ENCODE peak calls at places on chromosomes 2 and 18, in four cellular contexts. One of them, this sample, is unnamed.
A peak's percentile ranks its signal among the peaks of the same experiment; 100 is the strongest.

GRCh38 chr18:58863539-58864145 is 1.0 kb upstream of the ZNF532 start:
- DNase-seq in HCT116: no peak
- DNase-seq in HepG2: no peak
- DNase-seq in K562: no peak
- DNase-seq in this sample: no peak

GRCh38 chr18:23825978-23826405 is 136.7 kb downstream of the LAMA3 start:
- DNase-seq in HCT116: no peak
- DNase-seq in HepG2: no peak
- DNase-seq in K562: no peak
- DNase-seq in this sample: no peak

GRCh38 chr18:21345851-21346250 is 103.8 kb downstream of the GREB1L start:
- DNase-seq in HCT116: no peak
- DNase-seq in HepG2: no peak
- DNase-seq in K562: no peak
- DNase-seq in this sample: no peak

GRCh38 chr18:8049147-8049546 is 482.0 kb downstream of the PTPRM start:
- DNase-seq in HCT116: no peak
- DNase-seq in HepG2: no peak
- DNase-seq in K562: no peak
- DNase-seq in this sample: no peak

GRCh38 chr18:38790303-38790702 is 1224.7 kb upstream of the CELF4 start:
- DNase-seq in HCT116: no peak
- DNase-seq in HepG2: peak; percentile 2
- DNase-seq in K562: no peak
- DNase-seq in this sample: no peak

GRCh38 chr2:234797566-234798250 is 154.1 kb upstream of the SH3BP4 start:
- DNase-seq in HCT116: no peak
- DNase-seq in HepG2: no peak
- DNase-seq in K562: no peak
- DNase-seq in this sample: no peak

GRCh38 chr2:88638743-88639142 is 11.5 kb upstream of the EIF2AK3 start:
- DNase-seq in HCT116: no peak
- DNase-seq in HepG2: no peak
- DNase-seq in K562: no peak
- DNase-seq in this sample: no peak

GRCh38 chr2:105834931-105835330 is 90.2 kb downstream of the NCK2 start:
- DNase-seq in HCT116: no peak
- DNase-seq in HepG2: no peak
- DNase-seq in K562: no peak
- DNase-seq in this sample: no peak

GRCh38 chr2:169047253-169048250 is 16.4 kb upstream of the ABCB11 start:
- DNase-seq in HCT116: no peak
- DNase-seq in HepG2: no peak
- DNase-seq in K562: no peak
- DNase-seq in this sample: no peak

GRCh38 chr2:43138441-43138840 is 88.0 kb downstream of the ZFP36L2 start:
- DNase-seq in HCT116: no peak
- DNase-seq in HepG2: no peak
- DNase-seq in K562: no peak
- DNase-seq in this sample: no peak

GRCh38 chr2:127149384-127149783 is 42.4 kb upstream of the BIN1 start:
- DNase-seq in HCT116: no peak
- DNase-seq in HepG2: no peak
- DNase-seq in K562: no peak
- DNase-seq in this sample: no peak

GRCh38 chr2:99911711-99912110 is 230.7 kb downstream of the AFF3 start:
- DNase-seq in HCT116: no peak
- DNase-seq in HepG2: no peak
- DNase-seq in K562: no peak
- DNase-seq in this sample: no peak

GRCh38 chr18:11963991-11964484 is 17.3 kb upstream of the IMPA2 start:
- DNase-seq in HCT116: no peak
- DNase-seq in HepG2: no peak
- DNase-seq in K562: no peak
- DNase-seq in this sample: no peak

GRCh38 chr2:24454258-24454657 is 36.8 kb upstream of the NCOA1 start:
- DNase-seq in HCT116: no peak
- DNase-seq in HepG2: no peak
- DNase-seq in K562: no peak
- DNase-seq in this sample: no peak

GRCh38 chr2:126778561-126779285 is 120.0 kb upstream of the TEX51 start:
- DNase-seq in HCT116: no peak
- DNase-seq in HepG2: no peak
- DNase-seq in K562: no peak
- DNase-seq in this sample: no peak

GRCh38 chr18:68104036-68104435 is 587.5 kb upstream of the DSEL start:
- DNase-seq in HCT116: no peak
- DNase-seq in HepG2: no peak
- DNase-seq in K562: no peak
- DNase-seq in this sample: no peak

GRCh38 chr2:26767894-26768487 is 3.9 kb downstream of the SLC35F6 start:
- DNase-seq in HCT116: no peak
- DNase-seq in HepG2: no peak
- DNase-seq in K562: no peak
- DNase-seq in this sample: no peak

GRCh38 chr2:222074674-222075073 is 224.1 kb downstream of the PAX3 start:
- DNase-seq in HCT116: no peak
- DNase-seq in HepG2: no peak
- DNase-seq in K562: no peak
- DNase-seq in this sample: no peak

GRCh38 chr2:121210691-121211090 is 74.3 kb downstream of the TFCP2L1 start:
- DNase-seq in HCT116: peak; percentile 47
- DNase-seq in HepG2: no peak
- DNase-seq in K562: no peak
- DNase-seq in this sample: no peak

GRCh38 chr2:95276244-95276887 is 2.1 kb downstream of the PROM2 start:
- DNase-seq in HCT116: no peak
- DNase-seq in HepG2: no peak
- DNase-seq in K562: no peak
- DNase-seq in this sample: no peak

GRCh38 chr2:37588316-37588777 is 83.1 kb downstream of the CDC42EP3 start:
- DNase-seq in HCT116: peak; percentile 79
- DNase-seq in HepG2: no peak
- DNase-seq in K562: no peak
- DNase-seq in this sample: no peak

GRCh38 chr2:29129586-29130281 is 14.5 kb downstream of the CLIP4 start:
- DNase-seq in HCT116: no peak
- DNase-seq in HepG2: no peak
- DNase-seq in K562: no peak
- DNase-seq in this sample: no peak

GRCh38 chr2:127927415-127927814 is 41.7 kb upstream of the AMMECR1L start:
- DNase-seq in HCT116: no peak
- DNase-seq in HepG2: no peak
- DNase-seq in K562: no peak
- DNase-seq in this sample: no peak

GRCh38 chr18:774811-775210 is 37.2 kb downstream of the YES1 start:
- DNase-seq in HCT116: no peak
- DNase-seq in HepG2: peak; percentile 60
- DNase-seq in K562: no peak
- DNase-seq in this sample: no peak

GRCh38 chr18:778194-779007 is 33.6 kb downstream of the YES1 start:
- DNase-seq in HCT116: no peak
- DNase-seq in HepG2: peak; percentile 22
- DNase-seq in K562: no peak
- DNase-seq in this sample: no peak

GRCh38 chr18:773980-774624 is 37.9 kb downstream of the YES1 start:
- DNase-seq in HCT116: no peak
- DNase-seq in HepG2: no peak
- DNase-seq in K562: no peak
- DNase-seq in this sample: no peak

DNA sequence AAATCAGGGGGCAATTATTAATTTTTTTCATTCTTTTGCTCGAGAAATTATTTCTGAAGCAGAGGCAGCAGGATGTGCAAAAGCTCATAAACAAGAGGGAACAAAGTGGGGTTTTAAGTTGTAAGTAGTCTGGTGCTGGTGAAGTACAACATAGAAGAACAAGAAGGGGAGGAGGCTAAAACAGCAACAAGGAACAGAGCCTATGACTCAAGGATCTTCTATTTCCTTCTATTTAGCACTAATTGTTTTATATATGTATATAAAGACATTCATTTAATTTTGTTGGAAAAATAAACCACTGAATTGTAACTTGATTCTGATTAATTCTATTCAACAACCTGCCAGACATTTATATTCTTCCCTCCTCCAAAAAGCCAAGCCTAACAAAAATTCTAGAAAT is 35.0 kb downstream of the YES1 start:
- DNase-seq in HCT116: no peak
- DNase-seq in HepG2: no peak
- DNase-seq in K562: no peak
- DNase-seq in this sample: no peak
- TF ChIP-seq TCF7L2 in HCT116: no peak
- TF ChIP-seq TCF7L2 in HepG2: no peak
- TF ChIP-seq TCF7L2 in K562: no peak
- TF ChIP-seq TCF7L2 in this sample: no peak

GRCh38 chr2:62329797-62330196 is 133.9 kb downstream of the B3GNT2 start:
- DNase-seq in HCT116: no peak
- DNase-seq in HepG2: no peak
- DNase-seq in K562: no peak
- DNase-seq in this sample: no peak

GRCh38 chr2:62334440-62335058 is 138.6 kb downstream of the B3GNT2 start:
- DNase-seq in HCT116: no peak
- DNase-seq in HepG2: no peak
- DNase-seq in K562: no peak
- DNase-seq in this sample: no peak

GRCh38 chr2:62333961-62334360 is 138.0 kb downstream of the B3GNT2 start:
- DNase-seq in HCT116: no peak
- DNase-seq in HepG2: no peak
- DNase-seq in K562: no peak
- DNase-seq in this sample: no peak

GRCh38 chr2:62326735-62327134 is 130.8 kb downstream of the B3GNT2 start:
- DNase-seq in HCT116: no peak
- DNase-seq in HepG2: no peak
- DNase-seq in K562: no peak
- DNase-seq in this sample: no peak

GRCh38 chr2:62330959-62331358 is 135.0 kb downstream of the B3GNT2 start:
- DNase-seq in HCT116: no peak
- DNase-seq in HepG2: no peak
- DNase-seq in K562: no peak
- DNase-seq in this sample: no peak
- TF ChIP-seq TCF7L2 in HCT116: no peak
- TF ChIP-seq TCF7L2 in HepG2: no peak
- TF ChIP-seq TCF7L2 in K562: no peak
- TF ChIP-seq TCF7L2 in this sample: no peak

DNA sequence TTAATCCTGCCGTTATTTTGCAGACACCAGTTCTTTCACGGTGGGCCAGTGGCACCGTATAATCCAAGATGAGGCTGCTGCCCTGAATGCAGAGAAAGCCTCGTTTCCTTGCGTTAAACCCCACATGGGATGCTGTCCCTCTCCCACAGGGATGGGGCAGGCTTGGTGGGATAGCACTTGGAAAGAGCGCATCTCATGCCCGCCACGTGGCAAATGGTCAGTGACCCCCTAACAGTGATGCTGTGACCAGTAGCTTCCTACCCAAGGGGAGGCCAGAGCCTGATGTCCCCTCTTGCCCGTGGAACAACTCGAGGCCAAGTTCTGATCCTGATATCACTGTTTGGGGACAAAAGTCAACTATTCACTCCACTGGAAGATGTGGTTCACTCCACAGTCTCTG is 73.3 kb downstream of the RHOB start:
- DNase-seq in HCT116: no peak
- DNase-seq in HepG2: no peak
- DNase-seq in K562: no peak
- DNase-seq in this sample: no peak
- TF ChIP-seq TCF7L2 in HCT116: no peak
- TF ChIP-seq TCF7L2 in HepG2: no peak
- TF ChIP-seq TCF7L2 in K562: no peak
- TF ChIP-seq TCF7L2 in this sample: no peak

GRCh38 chr2:202035941-202036372 is 2.3 kb downstream of the FZD7 start:
- DNase-seq in HCT116: no peak
- DNase-seq in HepG2: no peak
- DNase-seq in K562: no peak
- DNase-seq in this sample: no peak
- TF ChIP-seq TCF7L2 in HCT116: no peak
- TF ChIP-seq TCF7L2 in HepG2: no peak
- TF ChIP-seq TCF7L2 in K562: no peak
- TF ChIP-seq TCF7L2 in this sample: no peak

GRCh38 chr18:48954837-48955527 is 4.2 kb upstream of the SMAD7 start:
- DNase-seq in HCT116: no peak
- DNase-seq in HepG2: no peak
- DNase-seq in K562: no peak
- DNase-seq in this sample: no peak

GRCh38 chr18:48956378-48956777 is 5.6 kb upstream of the SMAD7 start:
- DNase-seq in HCT116: no peak
- DNase-seq in HepG2: no peak
- DNase-seq in K562: no peak
- DNase-seq in this sample: no peak

GRCh38 chr18:48957136-48957535 is 6.4 kb upstream of the SMAD7 start:
- DNase-seq in HCT116: no peak
- DNase-seq in HepG2: no peak
- DNase-seq in K562: no peak
- DNase-seq in this sample: no peak

GRCh38 chr18:48957616-48958015 is 6.9 kb upstream of the SMAD7 start:
- DNase-seq in HCT116: no peak
- DNase-seq in HepG2: no peak
- DNase-seq in K562: no peak
- DNase-seq in this sample: no peak

GRCh38 chr18:48955528-48956261 is 4.9 kb upstream of the SMAD7 start:
- DNase-seq in HCT116: no peak
- DNase-seq in HepG2: no peak
- DNase-seq in K562: no peak
- DNase-seq in this sample: no peak
- TF ChIP-seq TCF7L2 in HCT116: no peak
- TF ChIP-seq TCF7L2 in HepG2: no peak
- TF ChIP-seq TCF7L2 in K562: no peak
- TF ChIP-seq TCF7L2 in this sample: no peak